ENCODE peak calls at places on chromosomes 13 and 19, in seven cellular contexts. A is KG1; G is activated T-cell treated with anti-CD3 and anti-CD28 coated beads, Interleukin-2, amount 50 U/mL, for 72 hours; Q is activated CD4-positive, alpha-beta T cell treated with anti-CD3 and anti-CD28 coated beads, Interleukin-2, amount 50 U/mL, for 48 hours; V is psoas muscle; P is cardiac fibroblast; C is activated B cell treated with CpG ODN at 0.5 μM for 24 hours. W is an unnamed sample.

GRCh38 chr13:35780613-35781012 is 304.1 kb upstream of the MAB21L1 start:
- DNase-seq in Q (no peak), G (no peak), A (no peak), C (no peak), V (no peak), P (no peak), W (no peak)

GRCh38 chr19:32231020-32231419 is 114.4 kb upstream of the ZNF507 start:
- DNase-seq in V (no peak), A (no peak), C (no peak), G (no peak), P (no peak), Q (no peak), W (no peak)

GRCh38 chr19:54343868-54344267 is 4.9 kb upstream of the LILRA4 start:
- DNase-seq in P (no peak), C (no peak), V (no peak), G (no peak), A (no peak), Q (no peak), W (no peak)

GRCh38 chr13:71240906-71241305 is 626.1 kb downstream of the DACH1 start:
- DNase-seq in C (no peak), P (peak; percentile 51), G (no peak), A (no peak), V (no peak), Q (no peak), W (peak; percentile 37)

GRCh38 chr19:57363734-57364181 is 407 bp downstream of the TRAPPC2B start:
- DNase-seq in C (no peak), V (peak; percentile 56), P (peak; percentile 11), A (no peak), Q (no peak), G (no peak), W (peak; percentile 30)

GRCh38 chr13:105678072-105678471 is 857.4 kb downstream of the EFNB2 start:
- DNase-seq in A (no peak), C (no peak), V (no peak), G (no peak), Q (no peak), P (no peak), W (no peak)

GRCh38 chr19:35015576-35016351 is 14.5 kb upstream of the SCN1B start:
- DNase-seq in Q (no peak), P (no peak), G (no peak), A (no peak), V (no peak), C (no peak), W (no peak)

GRCh38 chr13:113915012-113915763 is 51.3 kb upstream of the GAS6 start:
- DNase-seq in A (no peak), Q (no peak), C (no peak), V (no peak), G (no peak), P (no peak), W (no peak)

GRCh38 chr19:45276284-45276687 is 25.2 kb downstream of the MARK4 start:
- DNase-seq in P (no peak), G (no peak), C (no peak), Q (no peak), V (no peak), A (no peak), W (no peak)

GRCh38 chr13:51269039-51269438 is 46.8 kb downstream of the FAM124A start:
- DNase-seq in G (no peak), A (no peak), P (peak; percentile 68), C (no peak), V (no peak), Q (no peak), W (peak; percentile 36)

GRCh38 chr19:45247136-45247535 is 1.9 kb upstream of the EXOC3L2 start:
- DNase-seq in Q (no peak), G (no peak), C (no peak), P (no peak), A (no peak), V (no peak), W (no peak)

GRCh38 chr13:49044008-49044407 is 68.3 kb downstream of the FNDC3A start:
- DNase-seq in A (no peak), V (no peak), G (peak; percentile 6), P (no peak), Q (no peak), C (no peak), W (no peak)

GRCh38 chr13:45162821-45163220 is 38.0 kb downstream of the KCTD4 start:
- DNase-seq in Q (no peak), C (no peak), A (no peak), V (no peak), P (peak; percentile 92), G (no peak), W (peak; percentile 93)

GRCh38 chr19:46580247-46580646 is 20.9 kb upstream of the CALM3 start:
- DNase-seq in C (no peak), G (no peak), V (no peak), A (no peak), P (no peak), Q (no peak), W (no peak)

GRCh38 chr13:29436291-29436690 is 159.2 kb downstream of the SLC7A1 start:
- DNase-seq in V (no peak), A (no peak), Q (no peak), G (no peak), P (peak; percentile 85), C (no peak), W (peak; percentile 66)

GRCh38 chr13:53946500-53946899 is 917.9 kb downstream of the OLFM4 start:
- DNase-seq in V (no peak), A (no peak), P (no peak), G (no peak), C (no peak), Q (no peak), W (no peak)

GRCh38 chr13:93727301-93728141 is 500.9 kb downstream of the GPC6 start:
- DNase-seq in V (no peak), P (no peak), G (no peak), A (no peak), Q (no peak), C (no peak), W (peak; percentile 60)